ENCODE peak calls at places on chromosomes 5 and 9, in nine cellular contexts. A is astrocyte of the spinal cord; X is ovary; G is WTC11; E is choroid plexus epithelial cell; L is CD4-positive, alpha-beta T cell; S is coronary artery; J is ascending aorta; H is IMR-90. Z is an unnamed sample.

GRCh38 chr5:75050415-75050814 is 1.9 kb downstream of the GCNT4 start:
- DNase-seq in A (no peak), X (no peak), G (peak), E (peak), L (no peak), S (no peak), J (no peak), H (no peak), Z (no peak)

GRCh38 chr9:128275198-128276007 is at the start of gene GOLGA2:
- DNase-seq in A (peak), X (peak), G (peak), E (peak), L (no peak), S (no peak), J (peak), H (peak), Z (peak)

GRCh38 chr9:114899461-114899860 is 30.9 kb downstream of the TNFSF8 start:
- DNase-seq in A (no peak), X (no peak), G (no peak), E (no peak), L (no peak), S (no peak), J (no peak), H (peak), Z (no peak)

GRCh38 chr5:159660401-159660800 is 255.9 kb upstream of the ADRA1B start:
- DNase-seq in A (no peak), X (no peak), G (no peak), E (peak), L (no peak), S (no peak), J (no peak), H (no peak), Z (no peak)

GRCh38 chr9:636931-637591 is 204.4 kb upstream of the DMRT1 start:
- DNase-seq in A (no peak), X (no peak), G (no peak), E (no peak), L (no peak), S (no peak), J (no peak), H (peak), Z (no peak)

GRCh38 chr5:57207681-57208080 is 33.8 kb downstream of the GPBP1 start:
- DNase-seq in A (no peak), X (no peak), G (no peak), E (no peak), L (no peak), S (peak), J (no peak), H (no peak), Z (no peak)

GRCh38 chr9:79562749-79563386 is 8.9 kb upstream of the TLE4 start:
- DNase-seq in A (no peak), X (no peak), G (no peak), E (no peak), L (no peak), S (no peak), J (no peak), H (peak), Z (no peak)

GRCh38 chr9:114484854-114485443 is 20.3 kb downstream of the WHRN start:
- DNase-seq in A (peak), X (no peak), G (no peak), E (peak), L (peak), S (no peak), J (no peak), H (peak), Z (no peak)

GRCh38 chr5:169178269-169178668 is 122.7 kb downstream of the SLIT3 start:
- DNase-seq in A (no peak), X (no peak), G (no peak), E (no peak), L (no peak), S (no peak), J (no peak), H (no peak), Z (no peak)

GRCh38 chr5:176851871-176852270 is 41.5 kb downstream of the UNC5A start:
- DNase-seq in A (no peak), X (no peak), G (no peak), E (no peak), L (no peak), S (no peak), J (no peak), H (no peak), Z (no peak)

GRCh38 chr9:6616976-6617375 is 28.6 kb downstream of the GLDC start:
- DNase-seq in A (no peak), X (no peak), G (no peak), E (no peak), L (no peak), S (no peak), J (no peak), H (no peak), Z (no peak)

GRCh38 chr5:132103380-132103951 is 29.9 kb downstream of the CSF2 start:
- DNase-seq in A (peak), X (peak), G (no peak), E (peak), L (peak), S (peak), J (peak), H (peak), Z (no peak)

GRCh38 chr5:61333351-61334223 is 1.5 kb downstream of the ZSWIM6 start:
- DNase-seq in A (peak), X (peak), G (peak), E (no peak), L (peak), S (no peak), J (no peak), H (no peak), Z (peak)

GRCh38 chr9:87370003-87370685 is 127.5 kb upstream of the DAPK1 start:
- DNase-seq in A (no peak), X (no peak), G (no peak), E (peak), L (no peak), S (no peak), J (no peak), H (no peak), Z (no peak)

GRCh38 chr5:96823060-96823459 is 15.3 kb upstream of the ERAP1 start:
- DNase-seq in A (no peak), X (no peak), G (no peak), E (no peak), L (peak), S (no peak), J (no peak), H (no peak), Z (no peak)

GRCh38 chr5:172370648-172371248 is 83.6 kb downstream of the SH3PXD2B start:
- DNase-seq in A (peak), X (no peak), G (peak), E (peak), L (no peak), S (no peak), J (no peak), H (peak), Z (no peak)

GRCh38 chr5:1162276-1162675 is 39.1 kb upstream of the SLC6A19 start:
- DNase-seq in A (no peak), X (no peak), G (no peak), E (no peak), L (no peak), S (no peak), J (no peak), H (no peak), Z (no peak)

GRCh38 chr9:34500623-34501267 is 22.0 kb downstream of the ENHO start:
- DNase-seq in A (peak), X (peak), G (peak), E (peak), L (peak), S (no peak), J (no peak), H (peak), Z (peak)

GRCh38 chr9:135478858-135479468 is 619 bp upstream of the PPP1R26 start:
- DNase-seq in A (no peak), X (peak), G (peak), E (no peak), L (no peak), S (no peak), J (no peak), H (no peak), Z (peak)

GRCh38 chr5:171418316-171418981 is 998 bp upstream of the FGF18 start:
- DNase-seq in A (peak), X (peak), G (peak), E (peak), L (peak), S (peak), J (no peak), H (peak), Z (peak)

GRCh38 chr5:83172655-83173054 is 95.3 kb downstream of the XRCC4 start:
- DNase-seq in A (no peak), X (no peak), G (no peak), E (no peak), L (no peak), S (no peak), J (no peak), H (no peak), Z (no peak)

GRCh38 chr5:83173826-83174225 is 96.5 kb downstream of the XRCC4 start:
- DNase-seq in A (no peak), X (no peak), G (no peak), E (no peak), L (no peak), S (no peak), J (no peak), H (no peak), Z (no peak)

GRCh38 chr5:83179966-83180365 is 102.6 kb downstream of the XRCC4 start:
- DNase-seq in A (peak), X (no peak), G (no peak), E (peak), L (no peak), S (no peak), J (no peak), H (peak), Z (no peak)

GRCh38 chr5:83172011-83172410 is 94.7 kb downstream of the XRCC4 start:
- DNase-seq in A (no peak), X (no peak), G (no peak), E (no peak), L (no peak), S (no peak), J (no peak), H (no peak), Z (no peak)

GRCh38 chr5:83177803-83178202 is 100.5 kb downstream of the XRCC4 start:
- DNase-seq in A (no peak), X (no peak), G (no peak), E (no peak), L (no peak), S (no peak), J (no peak), H (no peak), Z (no peak)
- TF ChIP-seq CTCF in A (no peak), X (no peak), G (no peak), E (no peak), L (no peak), S (no peak), J (no peak), H (no peak), Z (no peak)

GRCh38 chr5:39427633-39428032 is 2.9 kb upstream of the DAB2 start:
- DNase-seq in A (no peak), X (no peak), G (no peak), E (no peak), L (no peak), S (no peak), J (no peak), H (no peak), Z (no peak)
- TF ChIP-seq CTCF in A (no peak), X (no peak), G (no peak), E (no peak), L (no peak), S (no peak), J (no peak), H (no peak), Z (no peak)

GRCh38 chr9:90100014-90100413 is 495.2 kb downstream of the GADD45G start:
- DNase-seq in A (peak), X (no peak), G (no peak), E (peak), L (no peak), S (no peak), J (no peak), H (no peak), Z (no peak)
- TF ChIP-seq CTCF in A (peak), X (no peak), G (no peak), E (no peak), L (no peak), S (no peak), J (no peak), H (no peak), Z (no peak)

DNA sequence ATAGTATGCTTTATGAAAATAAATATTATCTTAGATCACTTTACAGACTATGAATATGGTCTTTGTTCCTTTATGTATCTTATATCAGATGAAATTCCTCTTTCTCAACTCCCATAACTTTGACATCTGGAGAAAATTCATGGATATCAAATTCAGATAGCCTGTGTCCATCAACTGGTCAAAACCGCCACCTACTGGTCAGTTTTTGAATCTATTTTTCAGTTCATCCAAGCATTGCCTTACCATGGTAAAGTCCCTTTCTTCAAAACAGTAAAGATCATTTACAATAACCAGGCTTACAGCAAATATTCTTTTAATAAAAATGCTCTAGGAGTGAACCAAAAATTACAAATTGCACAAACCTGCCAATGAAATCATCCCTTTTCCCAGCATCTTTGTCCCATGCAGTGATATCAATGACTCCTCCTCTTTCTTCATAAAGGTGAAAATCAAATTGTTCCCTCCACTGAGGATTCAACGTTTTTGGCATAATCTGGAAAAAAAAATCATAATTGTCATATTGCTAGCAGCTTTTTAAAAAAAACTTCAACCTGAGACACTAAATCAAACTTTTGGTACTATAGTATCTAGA is 290.5 kb downstream of the SLF1 start:
- DNase-seq in A (peak), X (no peak), G (no peak), E (peak), L (no peak), S (no peak), J (no peak), H (peak), Z (no peak)
- TF ChIP-seq CTCF in A (peak), X (peak), G (peak), E (peak), L (peak), S (no peak), J (no peak), H (peak), Z (peak)

GRCh38 chr9:132545578-132545977 is 36.8 kb upstream of the BARHL1 start:
- DNase-seq in A (no peak), X (no peak), G (no peak), E (no peak), L (no peak), S (no peak), J (no peak), H (no peak), Z (no peak)

GRCh38 chr9:132547052-132547431 is 35.4 kb upstream of the BARHL1 start:
- DNase-seq in A (no peak), X (no peak), G (no peak), E (no peak), L (no peak), S (no peak), J (no peak), H (no peak), Z (no peak)

GRCh38 chr9:132547976-132548730 is 34.3 kb upstream of the BARHL1 start:
- DNase-seq in A (no peak), X (no peak), G (no peak), E (peak), L (no peak), S (no peak), J (no peak), H (no peak), Z (no peak)

GRCh38 chr9:132547436-132547835 is 35.0 kb upstream of the BARHL1 start:
- DNase-seq in A (no peak), X (no peak), G (no peak), E (no peak), L (no peak), S (no peak), J (no peak), H (no peak), Z (no peak)

GRCh38 chr9:132546148-132547051 is 36.0 kb upstream of the BARHL1 start:
- DNase-seq in A (peak), X (no peak), G (peak), E (peak), L (no peak), S (no peak), J (no peak), H (no peak), Z (peak)
- TF ChIP-seq CTCF in A (peak), X (no peak), G (peak), E (peak), L (no peak), S (no peak), J (no peak), H (peak), Z (peak)

GRCh38 chr5:134735243-134735642 is 3.1 kb upstream of the CAMLG start:
- DNase-seq in A (no peak), X (no peak), G (no peak), E (no peak), L (no peak), S (no peak), J (no peak), H (no peak), Z (no peak)
- TF ChIP-seq CTCF in A (no peak), X (no peak), G (no peak), E (no peak), L (no peak), S (no peak), J (no peak), H (no peak), Z (no peak)